ENCODE peak calls at places on chromosome 9, in six cellular contexts. One of them, this sample, is unnamed.

GRCh38 chr9:101443358-101443757 is 7.8 kb upstream of the ALDOB start:
- DNase-seq in activated naive CD4-positive, alpha-beta T cell: no peak
- DNase-seq in RWPE1: no peak
- DNase-seq in central memory CD4-positive, alpha-beta T cell: no peak
- DNase-seq in HFF-Myc: no peak
- DNase-seq in D341Med: peak
- DNase-seq in this sample: no peak

GRCh38 chr9:107060026-107060425 is 197.1 kb downstream of the ZNF462 start:
- DNase-seq in activated naive CD4-positive, alpha-beta T cell: no peak
- DNase-seq in RWPE1: no peak
- DNase-seq in central memory CD4-positive, alpha-beta T cell: no peak
- DNase-seq in HFF-Myc: no peak
- DNase-seq in D341Med: no peak
- DNase-seq in this sample: no peak

GRCh38 chr9:75185585-75186170 is 97.4 kb downstream of the OSTF1 start:
- DNase-seq in activated naive CD4-positive, alpha-beta T cell: no peak
- DNase-seq in RWPE1: no peak
- DNase-seq in central memory CD4-positive, alpha-beta T cell: no peak
- DNase-seq in HFF-Myc: no peak
- DNase-seq in D341Med: peak
- DNase-seq in this sample: no peak

GRCh38 chr9:79572032-79572890 is 496 bp downstream of the TLE4 start:
- DNase-seq in activated naive CD4-positive, alpha-beta T cell: no peak
- DNase-seq in RWPE1: peak
- DNase-seq in central memory CD4-positive, alpha-beta T cell: no peak
- DNase-seq in HFF-Myc: no peak
- DNase-seq in D341Med: peak
- DNase-seq in this sample: peak

GRCh38 chr9:4617752-4618151 is 44.3 kb upstream of the PLPP6 start:
- DNase-seq in activated naive CD4-positive, alpha-beta T cell: no peak
- DNase-seq in RWPE1: no peak
- DNase-seq in central memory CD4-positive, alpha-beta T cell: no peak
- DNase-seq in HFF-Myc: no peak
- DNase-seq in D341Med: no peak
- DNase-seq in this sample: no peak

GRCh38 chr9:99966720-99967119 is 60.3 kb downstream of the STX17 start:
- DNase-seq in activated naive CD4-positive, alpha-beta T cell: no peak
- DNase-seq in RWPE1: peak
- DNase-seq in central memory CD4-positive, alpha-beta T cell: no peak
- DNase-seq in HFF-Myc: peak
- DNase-seq in D341Med: no peak
- DNase-seq in this sample: peak

GRCh38 chr9:90961375-90961774 is 159.8 kb downstream of the SYK start:
- DNase-seq in activated naive CD4-positive, alpha-beta T cell: no peak
- DNase-seq in RWPE1: no peak
- DNase-seq in central memory CD4-positive, alpha-beta T cell: no peak
- DNase-seq in HFF-Myc: no peak
- DNase-seq in D341Med: no peak
- DNase-seq in this sample: peak

GRCh38 chr9:38421498-38422211 is 2.6 kb downstream of the IGFBPL1 start:
- DNase-seq in activated naive CD4-positive, alpha-beta T cell: no peak
- DNase-seq in RWPE1: no peak
- DNase-seq in central memory CD4-positive, alpha-beta T cell: no peak
- DNase-seq in HFF-Myc: no peak
- DNase-seq in D341Med: peak
- DNase-seq in this sample: no peak

GRCh38 chr9:33082538-33083326 is 6.3 kb upstream of the SMU1 start:
- DNase-seq in activated naive CD4-positive, alpha-beta T cell: no peak
- DNase-seq in RWPE1: no peak
- DNase-seq in central memory CD4-positive, alpha-beta T cell: no peak
- DNase-seq in HFF-Myc: no peak
- DNase-seq in D341Med: no peak
- DNase-seq in this sample: no peak

GRCh38 chr9:73183917-73184861 is 32.5 kb downstream of the ANXA1 start:
- DNase-seq in activated naive CD4-positive, alpha-beta T cell: no peak
- DNase-seq in RWPE1: peak
- DNase-seq in central memory CD4-positive, alpha-beta T cell: peak
- DNase-seq in HFF-Myc: no peak
- DNase-seq in D341Med: no peak
- DNase-seq in this sample: peak

This sample was measured in IMR-90.